ENCODE peak calls at places on chromosomes 16 and 17, in five cellular contexts. J is GM23248, T is neural progenitor cell, O is fibroblast of lung, B is H1. D is an unnamed sample.

GRCh38 chr16:14128097-14128496 is 57.0 kb downstream of the MRTFB start:
- DNase-seq in J (no peak), T (no peak), O (no peak), B (no peak), D (no peak)

GRCh38 chr16:61862221-61862620 is 174.0 kb downstream of the CDH8 start:
- DNase-seq in J (no peak), T (no peak), O (no peak), B (no peak), D (no peak)

GRCh38 chr16:6382787-6383515 is 949.7 kb upstream of the RBFOX1 start:
- DNase-seq in J (no peak), T (no peak), O (no peak), B (no peak), D (no peak)

GRCh38 chr17:68613739-68614298 is 12.7 kb upstream of the FAM20A start:
- DNase-seq in J (peak; percentile 74), T (peak; percentile 83), O (peak; percentile 71), B (peak; percentile 66), D (peak; percentile 69)

GRCh38 chr17:30236807-30237206 is 1.3 kb upstream of the SLC6A4 start:
- DNase-seq in J (peak; percentile 74), T (peak; percentile 83), O (peak; percentile 39), B (peak; percentile 84), D (peak; percentile 23)

GRCh38 chr17:80219777-80220708 is at the start of the genes SGSH and SLC26A11:
- DNase-seq in J (peak; percentile 90), T (peak; percentile 95), O (peak; percentile 42), B (peak; percentile 92), D (peak; percentile 88)

GRCh38 chr17:1153795-1154546 is 25.8 kb downstream of the ABR start:
- DNase-seq in J (peak; percentile 90), T (peak; percentile 59), O (peak; percentile 84), B (peak; percentile 61), D (peak; percentile 48)

GRCh38 chr17:42775534-42776098 is 2.4 kb downstream of the VPS25 start:
- DNase-seq in J (peak; percentile 57), T (no peak), O (no peak), B (no peak), D (no peak)

GRCh38 chr17:70552982-70553334 is 383.6 kb downstream of the KCNJ2 start:
- DNase-seq in J (no peak), T (peak; percentile 9), O (no peak), B (no peak), D (no peak)

GRCh38 chr17:73104450-73104849 is 12.0 kb upstream of the SLC39A11 start:
- DNase-seq in J (no peak), T (no peak), O (no peak), B (no peak), D (no peak)

GRCh38 chr17:32445075-32445427 is 741 bp downstream of the PSMD11 start:
- DNase-seq in J (peak; percentile 90), T (peak; percentile 48), O (peak; percentile 55), B (no peak), D (peak; percentile 79)

GRCh38 chr17:27459433-27459832 is 3.2 kb downstream of the KSR1 start:
- DNase-seq in J (no peak), T (no peak), O (no peak), B (no peak), D (peak; percentile 29)

GRCh38 chr17:27456681-27457404 is 595 bp downstream of the KSR1 start:
- DNase-seq in J (peak; percentile 38), T (peak; percentile 32), O (no peak), B (no peak), D (peak; percentile 49)

GRCh38 chr17:27458524-27458908 is 2.3 kb downstream of the KSR1 start:
- DNase-seq in J (no peak), T (no peak), O (no peak), B (no peak), D (no peak)

GRCh38 chr17:27457405-27457730 is 1.1 kb downstream of the KSR1 start:
- DNase-seq in J (no peak), T (no peak), O (no peak), B (no peak), D (no peak)

DNA sequence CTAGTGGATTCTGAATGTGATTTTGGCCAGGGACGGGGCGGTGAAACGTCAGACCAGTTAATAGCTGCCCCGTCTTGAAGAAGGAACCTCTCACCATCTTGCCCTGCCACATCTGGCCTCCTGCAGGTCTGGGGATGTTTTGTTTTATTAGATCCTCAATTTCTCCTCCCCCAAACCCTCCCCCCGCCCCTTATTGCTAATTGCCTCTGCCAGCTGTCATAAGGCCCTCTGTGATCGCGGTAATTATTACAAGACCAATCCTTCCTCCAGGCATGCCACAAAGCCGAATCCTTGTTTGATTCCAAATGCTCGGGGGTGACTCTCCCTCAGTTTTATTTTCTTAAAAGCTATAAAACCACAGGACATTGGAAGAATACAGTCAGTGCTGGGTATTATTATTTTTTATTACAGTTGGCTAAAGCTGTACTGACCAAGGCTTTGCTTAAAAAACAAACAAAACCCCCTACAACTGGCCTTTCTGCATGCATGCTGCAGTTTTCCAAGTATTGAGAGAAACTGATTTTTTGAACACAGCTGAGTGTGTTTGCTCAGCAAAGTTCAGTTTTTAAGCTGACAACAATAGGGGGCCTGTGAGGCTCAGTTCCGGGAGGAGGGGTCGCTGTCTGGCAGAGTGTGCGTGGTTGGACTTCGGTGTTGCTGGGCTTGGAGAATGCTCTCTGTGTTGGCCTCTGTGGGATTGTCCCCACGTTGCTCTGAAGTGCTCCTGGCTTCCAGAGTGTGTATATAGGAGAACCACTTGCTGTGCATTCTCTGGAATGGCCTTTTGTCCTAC is 1.7 kb downstream of the KSR1 start:
- DNase-seq in J (peak; percentile 41), T (peak; percentile 70), O (peak; percentile 62), B (no peak), D (peak; percentile 52)
- H3K9ac ChIP-seq in J (peak overlapping the region; percentile 74), T (no peak overlapping the region), O (peak overlapping the region; percentile 71), B (peak overlapping the region; percentile 13), D (peak overlapping the region; percentile 77)

DNA sequence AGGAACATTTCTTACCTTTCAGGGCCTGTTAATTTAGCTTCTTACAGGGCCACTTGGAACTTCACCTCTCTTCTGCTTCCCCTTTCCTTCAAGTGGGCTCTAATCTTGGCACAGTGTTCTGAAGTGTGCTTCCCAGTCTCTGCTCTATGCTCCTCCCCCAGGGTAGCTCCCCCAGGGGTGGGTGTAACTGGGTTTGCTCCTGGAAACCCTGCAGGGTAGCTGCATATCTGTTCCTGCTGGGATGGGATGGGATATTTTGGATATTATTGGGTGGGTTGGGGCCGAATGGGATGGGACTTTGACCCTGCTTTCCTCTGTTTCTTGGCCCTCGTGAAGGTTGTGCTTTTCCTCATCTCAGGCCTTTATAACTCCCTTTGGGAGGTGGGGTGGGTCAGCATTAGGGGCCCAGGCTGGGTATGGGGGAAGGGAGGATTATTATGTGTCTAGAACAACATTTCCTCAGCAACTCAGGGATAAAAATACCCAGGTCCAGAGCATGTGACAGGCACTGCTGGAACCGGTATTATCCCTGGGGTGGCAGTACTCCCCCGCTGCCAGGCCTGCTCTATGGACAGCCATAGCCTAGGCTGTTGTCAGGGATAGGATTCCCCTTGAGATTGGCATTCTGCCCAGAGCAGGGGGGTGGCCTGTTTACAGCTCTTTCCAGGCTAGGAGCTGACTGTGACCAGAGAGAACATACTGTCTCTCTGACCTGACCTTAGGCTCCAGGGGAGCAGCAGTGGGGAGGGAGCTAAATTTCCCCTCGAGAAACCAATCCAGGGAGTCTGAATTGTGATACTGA is 5.0 kb downstream of the NFE2L1 start:
- DNase-seq in J (peak; percentile 45), T (no peak), O (peak; percentile 47), B (no peak), D (peak; percentile 47)
- H3K4me1 ChIP-seq in J (peaks cover 68% of the 10 kb centered on the region), T (peaks cover 43% of the 10 kb centered on the region), O (peaks cover 34% of the 10 kb centered on the region), B (peaks cover 16% of the 10 kb centered on the region), D (peaks cover 55% of the 10 kb centered on the region)

GRCh38 chr17:77320501-77321256 is 179.9 kb downstream of the SEC14L1 start:
- DNase-seq in J (peak; percentile 95), T (no peak), O (peak; percentile 21), B (no peak), D (peak; percentile 85)
- H3K9ac ChIP-seq in J (peak overlapping the region; percentile 99), T (no peak overlapping the region), O (peak overlapping the region; percentile 80), B (no peak overlapping the region), D (peak overlapping the region; percentile 96)

GRCh38 chr16:73024571-73025105 is 23.3 kb downstream of the ZFHX3 start:
- DNase-seq in J (no peak), T (no peak), O (no peak), B (no peak), D (no peak)

GRCh38 chr16:73025506-73026131 is 22.3 kb downstream of the ZFHX3 start:
- DNase-seq in J (no peak), T (no peak), O (peak; percentile 54), B (no peak), D (no peak)

GRCh38 chr16:73023752-73024570 is 24.0 kb downstream of the ZFHX3 start:
- DNase-seq in J (no peak), T (no peak), O (no peak), B (no peak), D (no peak)

GRCh38 chr16:73023320-73023719 is 24.6 kb downstream of the ZFHX3 start:
- DNase-seq in J (no peak), T (no peak), O (no peak), B (no peak), D (no peak)

DNA sequence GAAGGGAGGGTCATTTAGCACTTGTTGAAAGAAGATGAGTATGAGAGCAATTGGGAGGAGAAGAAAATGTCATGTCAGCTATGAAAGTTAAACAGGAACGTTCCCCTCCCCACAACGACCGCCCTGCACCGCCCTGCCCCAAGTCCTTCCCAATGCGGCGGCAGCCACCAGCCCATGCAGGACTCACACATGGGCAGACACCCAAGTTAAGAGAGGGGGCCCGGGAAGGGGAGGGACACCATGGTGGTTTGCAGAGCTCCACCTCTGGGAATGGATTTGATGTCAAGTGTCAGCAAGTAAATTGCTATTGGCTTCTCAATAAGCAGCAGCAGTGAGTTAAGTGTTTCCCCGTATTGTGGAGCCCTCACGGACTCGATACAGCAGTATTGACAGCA is 22.8 kb downstream of the ZFHX3 start:
- DNase-seq in J (peak; percentile 33), T (no peak), O (peak; percentile 50), B (no peak), D (no peak)
- H3K4me1 ChIP-seq in J (peaks cover 17% of the 10 kb centered on the region), T (no peaks in the 10 kb centered on the region), O (peaks cover 25% of the 10 kb centered on the region), B (no peaks in the 10 kb centered on the region), D (peaks cover 26% of the 10 kb centered on the region)

GRCh38 chr17:59425085-59425901 is 93.8 kb downstream of the YPEL2 start:
- DNase-seq in J (peak; percentile 87), T (no peak), O (peak; percentile 61), B (no peak), D (peak; percentile 77)

GRCh38 chr17:59426031-59426430 is 94.6 kb downstream of the YPEL2 start:
- DNase-seq in J (peak; percentile 35), T (no peak), O (no peak), B (no peak), D (no peak)

GRCh38 chr17:59428896-59429460 is 97.5 kb downstream of the YPEL2 start:
- DNase-seq in J (no peak), T (no peak), O (no peak), B (no peak), D (no peak)

GRCh38 chr17:59427425-59427921 is 96.0 kb downstream of the YPEL2 start:
- DNase-seq in J (peak; percentile 88), T (no peak), O (peak; percentile 23), B (no peak), D (peak; percentile 73)

DNA sequence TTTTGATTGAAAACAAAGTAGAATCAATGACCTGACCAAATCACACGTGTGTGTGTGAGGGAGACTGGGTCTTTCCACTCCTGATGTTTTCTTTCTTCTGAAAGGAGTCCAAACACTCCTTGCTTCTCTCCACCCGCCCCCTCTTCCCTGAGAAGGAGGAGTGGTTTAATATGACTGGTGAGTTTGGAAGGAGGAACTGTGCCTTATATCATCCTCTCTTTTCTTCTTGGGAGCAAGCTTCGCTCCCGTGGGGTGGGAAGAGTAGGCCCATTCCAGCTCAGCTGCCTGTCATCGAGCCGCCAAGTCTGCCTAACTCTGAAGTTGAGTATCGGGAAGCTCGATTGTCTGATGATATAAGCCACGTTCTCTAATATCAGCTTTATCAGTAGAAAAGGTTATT is 96.5 kb downstream of the YPEL2 start:
- DNase-seq in J (peak; percentile 89), T (no peak), O (no peak), B (no peak), D (peak; percentile 28)
- H3K9ac ChIP-seq in J (peak overlapping the region; percentile 73), T (no peak overlapping the region), O (no peak overlapping the region), B (no peak overlapping the region), D (peak overlapping the region; percentile 67)